ENCODE peak calls at places on chromosomes 13 and 19, in ten cellular contexts. O, A, W, H, G, Q, D, U, M and P are unnamed samples.

GRCh38 chr13:76522083-76522755 is 364.0 kb downstream of the KCTD12 start:
- DNase-seq in M (peak; percentile 79), D (no peak), A (no peak), W (no peak), H (no peak), U (no peak), G (no peak), O (no peak), Q (no peak), P (no peak)

GRCh38 chr13:43895940-43896339 is 16.2 kb downstream of the LACC1 start:
- DNase-seq in O (no peak), M (no peak), D (no peak), W (no peak), Q (no peak), A (no peak), H (no peak), U (no peak), G (no peak), P (no peak)

GRCh38 chr13:113291997-113292862 is 4.8 kb upstream of the LAMP1 start:
- DNase-seq in H (peak; percentile 65), Q (no peak), M (peak; percentile 36), U (no peak), G (no peak), O (no peak), D (no peak), W (no peak), A (peak; percentile 63), P (no peak)

GRCh38 chr13:90485441-90485840 is 862.0 kb upstream of the MIR17HG start:
- DNase-seq in A (no peak), Q (peak; percentile 5), U (no peak), O (no peak), D (no peak), M (no peak), G (no peak), H (no peak), W (no peak), P (no peak)

GRCh38 chr13:103036268-103036667 is 29.9 kb downstream of the SLC10A2 start:
- DNase-seq in Q (no peak), U (no peak), W (no peak), G (no peak), A (no peak), H (no peak), D (no peak), M (no peak), O (no peak), P (no peak)

GRCh38 chr19:32530773-32531172 is 50.2 kb upstream of the PDCD5 start:
- DNase-seq in A (no peak), G (no peak), D (no peak), W (no peak), U (no peak), M (no peak), H (no peak), O (no peak), Q (no peak), P (no peak)

GRCh38 chr19:46618670-46619231 is 6.1 kb downstream of the PTGIR start:
- DNase-seq in D (no peak), W (peak; percentile 65), H (peak; percentile 57), U (peak; percentile 14), Q (no peak), M (no peak), A (no peak), G (no peak), O (no peak), P (no peak)

GRCh38 chr19:53671621-53672111 is 39.9 kb downstream of the DPRX start:
- DNase-seq in Q (no peak), M (no peak), G (no peak), D (no peak), H (peak; percentile 6), A (no peak), U (no peak), O (no peak), W (no peak), P (no peak)

GRCh38 chr19:30679286-30679685 is 307.1 kb downstream of the ZNF536 start:
- DNase-seq in D (no peak), U (no peak), M (no peak), H (no peak), W (no peak), Q (no peak), A (no peak), G (no peak), O (no peak), P (no peak)

GRCh38 chr13:76425930-76426329 is 460.3 kb downstream of the KCTD12 start:
- DNase-seq in G (no peak), O (peak; percentile 5), H (no peak), W (no peak), D (no peak), M (no peak), A (no peak), Q (no peak), U (no peak), P (no peak)

GRCh38 chr13:75566658-75567057 is 17.1 kb downstream of the UCHL3 start:
- DNase-seq in G (no peak), Q (no peak), W (no peak), A (no peak), U (no peak), D (no peak), H (peak; percentile 15), M (no peak), O (no peak), P (no peak)

GRCh38 chr13:114142640-114143490 is 10.4 kb upstream of the RASA3 start:
- DNase-seq in U (no peak), D (no peak), O (no peak), G (no peak), H (peak; percentile 42), A (no peak), M (no peak), W (peak; percentile 87), Q (no peak), P (no peak)

GRCh38 chr13:105327727-105328126 is 1207.7 kb downstream of the EFNB2 start:
- DNase-seq in G (no peak), A (no peak), Q (no peak), D (no peak), M (no peak), U (no peak), H (no peak), W (no peak), O (no peak), P (no peak)

GRCh38 chr19:11798391-11799296 is at the start of gene ZNF491:
- DNase-seq in A (peak; percentile 94), H (peak; percentile 92), W (peak; percentile 96), Q (peak; percentile 34), D (peak; percentile 92), O (peak; percentile 94), U (peak; percentile 95), M (peak; percentile 96), G (peak; percentile 84), P (peak; percentile 95)
- TF ChIP-seq CTCF in A (peak; percentile 44), H (peak; percentile 5), W (peak; percentile 31), Q (peak; percentile 50), D (peak; percentile 12), O (peak; percentile 26), U (peak; percentile 43), M (peak; percentile 17), G (no peak), P (no peak)

GRCh38 chr19:58554494-58555368 is at the start of gene CHMP2A:
- DNase-seq in W (peak; percentile 98), Q (no peak), O (peak; percentile 99), U (peak; percentile 99), A (peak; percentile 99), M (peak; percentile 99), G (peak; percentile 97), D (peak; percentile 99), H (peak; percentile 97), P (peak; percentile 98)
- TF ChIP-seq CTCF in W (no peak), Q (no peak), O (no peak), U (no peak), A (peak; percentile 27), M (no peak), G (no peak), D (peak; percentile 23), H (no peak), P (no peak)

GRCh38 chr19:50922316-50922853 is 11.2 kb upstream of the KLK4 start:
- DNase-seq in M (peak; percentile 90), Q (no peak), U (peak; percentile 77), W (peak; percentile 72), D (peak; percentile 62), G (peak; percentile 42), O (peak; percentile 69), A (peak; percentile 62), H (peak; percentile 81), P (peak; percentile 71)
- TF ChIP-seq CTCF in M (peak; percentile 90), Q (peak; percentile 85), U (peak; percentile 79), W (peak; percentile 79), D (peak; percentile 30), G (no peak), O (peak; percentile 79), A (peak; percentile 84), H (peak; percentile 74), P (peak; percentile 54)

GRCh38 chr13:110168999-110169933 is 137.7 kb downstream of the COL4A1 start:
- DNase-seq in M (no peak), W (no peak), O (no peak), D (no peak), U (no peak), H (no peak), A (no peak), Q (no peak), G (no peak), P (no peak)

GRCh38 chr13:110177790-110178189 is 129.2 kb downstream of the COL4A1 start:
- DNase-seq in O (no peak), Q (no peak), D (no peak), H (no peak), A (no peak), G (no peak), W (no peak), U (no peak), M (no peak), P (no peak)

GRCh38 chr13:110170020-110170790 is 136.8 kb downstream of the COL4A1 start:
- DNase-seq in W (no peak), A (no peak), O (no peak), G (no peak), Q (no peak), M (no peak), H (no peak), D (no peak), U (no peak), P (no peak)

GRCh38 chr13:110176431-110176830 is 130.5 kb downstream of the COL4A1 start:
- DNase-seq in Q (no peak), O (no peak), U (no peak), W (no peak), A (no peak), M (no peak), H (no peak), D (no peak), G (no peak), P (no peak)

DNA sequence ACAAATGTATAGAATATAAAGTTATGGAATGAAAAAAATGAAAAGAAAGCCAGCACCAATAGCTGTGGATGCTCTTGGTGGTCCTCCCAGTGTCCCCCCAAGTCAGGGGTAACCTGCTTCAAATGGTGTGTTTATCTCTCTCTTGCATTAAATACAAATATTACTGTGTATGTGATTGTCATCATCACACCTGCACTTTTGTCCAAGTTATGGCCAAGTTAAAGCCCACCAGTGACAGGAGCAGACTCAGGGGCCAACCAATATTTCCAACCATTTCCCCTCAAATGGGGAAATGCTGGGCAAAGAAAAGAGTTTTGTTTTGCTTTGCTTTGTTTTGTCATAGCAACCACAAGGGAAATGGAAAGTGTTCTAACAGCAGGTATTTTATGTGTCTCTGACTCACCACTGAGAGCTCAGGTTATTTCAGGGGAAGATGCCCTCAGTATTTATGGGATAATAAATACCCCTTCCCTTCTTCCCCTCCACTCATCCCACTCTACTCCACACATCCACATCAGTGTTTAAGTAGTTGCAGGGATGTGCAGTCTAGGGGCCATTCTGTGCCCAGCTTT is 133.6 kb downstream of the COL4A1 start:
- DNase-seq in U (no peak), M (no peak), D (no peak), H (no peak), Q (no peak), G (no peak), A (no peak), W (no peak), O (no peak), P (no peak)
- TF ChIP-seq CTCF in U (no peak), M (no peak), D (no peak), H (no peak), Q (no peak), G (no peak), A (no peak), W (no peak), O (no peak), P (no peak)